ENCODE peak calls at places on chromosomes 1 and 21, in ten cellular contexts. One of them, this sample, is unnamed.

GRCh38 chr1:61441723-61442262 is 283.1 kb downstream of the TM2D1 start:
- DNase-seq in NCI-H2227 treated with DMSO at 0.1 percent for 48 hours: no peak
- DNase-seq in activated T-cell treated with anti-CD3 and anti-CD28 coated beads for 24 hours: no peak
- DNase-seq in spleen: no peak
- DNase-seq in mucosa of gallbladder: no peak
- DNase-seq in occipital lobe: no peak
- DNase-seq in renal cortical epithelial cell: peak
- DNase-seq in lower leg skin: no peak
- DNase-seq in NB4: no peak
- DNase-seq in D341Med: no peak
- DNase-seq in this sample: no peak

GRCh38 chr1:93722081-93723031 is 40.7 kb upstream of the BCAR3 start:
- DNase-seq in D341Med: no peak
- DNase-seq in NB4: no peak
- DNase-seq in occipital lobe: no peak
- DNase-seq in lower leg skin: no peak
- DNase-seq in mucosa of gallbladder: no peak
- DNase-seq in renal cortical epithelial cell: no peak
- DNase-seq in NCI-H2227 treated with DMSO at 0.1 percent for 48 hours: peak
- DNase-seq in activated T-cell treated with anti-CD3 and anti-CD28 coated beads for 24 hours: no peak
- DNase-seq in spleen: no peak
- DNase-seq in this sample: no peak

GRCh38 chr1:25854554-25854953 is 4.7 kb downstream of the AUNIP start:
- DNase-seq in occipital lobe: no peak
- DNase-seq in NB4: no peak
- DNase-seq in mucosa of gallbladder: no peak
- DNase-seq in D341Med: no peak
- DNase-seq in lower leg skin: no peak
- DNase-seq in activated T-cell treated with anti-CD3 and anti-CD28 coated beads for 24 hours: no peak
- DNase-seq in NCI-H2227 treated with DMSO at 0.1 percent for 48 hours: no peak
- DNase-seq in renal cortical epithelial cell: no peak
- DNase-seq in spleen: no peak
- DNase-seq in this sample: no peak

GRCh38 chr1:239819075-239819474 is 272.6 kb upstream of the FMN2 start:
- DNase-seq in NCI-H2227 treated with DMSO at 0.1 percent for 48 hours: no peak
- DNase-seq in spleen: no peak
- DNase-seq in NB4: peak
- DNase-seq in activated T-cell treated with anti-CD3 and anti-CD28 coated beads for 24 hours: no peak
- DNase-seq in mucosa of gallbladder: no peak
- DNase-seq in renal cortical epithelial cell: no peak
- DNase-seq in lower leg skin: no peak
- DNase-seq in occipital lobe: no peak
- DNase-seq in D341Med: no peak
- DNase-seq in this sample: no peak

GRCh38 chr1:178282949-178283367 is 189.1 kb downstream of the RASAL2 start:
- DNase-seq in occipital lobe: no peak
- DNase-seq in NB4: peak
- DNase-seq in NCI-H2227 treated with DMSO at 0.1 percent for 48 hours: peak
- DNase-seq in D341Med: no peak
- DNase-seq in mucosa of gallbladder: no peak
- DNase-seq in renal cortical epithelial cell: peak
- DNase-seq in activated T-cell treated with anti-CD3 and anti-CD28 coated beads for 24 hours: no peak
- DNase-seq in spleen: no peak
- DNase-seq in lower leg skin: no peak
- DNase-seq in this sample: peak

GRCh38 chr1:186566140-186566850 is 105.4 kb upstream of the PDC start:
- DNase-seq in D341Med: no peak
- DNase-seq in mucosa of gallbladder: no peak
- DNase-seq in NB4: no peak
- DNase-seq in NCI-H2227 treated with DMSO at 0.1 percent for 48 hours: no peak
- DNase-seq in activated T-cell treated with anti-CD3 and anti-CD28 coated beads for 24 hours: no peak
- DNase-seq in renal cortical epithelial cell: no peak
- DNase-seq in occipital lobe: no peak
- DNase-seq in spleen: no peak
- DNase-seq in lower leg skin: no peak
- DNase-seq in this sample: no peak

GRCh38 chr1:161792740-161793139 is 26.6 kb downstream of the ATF6 start:
- DNase-seq in lower leg skin: no peak
- DNase-seq in occipital lobe: no peak
- DNase-seq in NCI-H2227 treated with DMSO at 0.1 percent for 48 hours: peak
- DNase-seq in spleen: no peak
- DNase-seq in NB4: peak
- DNase-seq in mucosa of gallbladder: no peak
- DNase-seq in activated T-cell treated with anti-CD3 and anti-CD28 coated beads for 24 hours: no peak
- DNase-seq in D341Med: peak
- DNase-seq in renal cortical epithelial cell: peak
- DNase-seq in this sample: peak

GRCh38 chr1:224519874-224520273 is 85.3 kb upstream of the WDR26 start:
- DNase-seq in mucosa of gallbladder: no peak
- DNase-seq in lower leg skin: no peak
- DNase-seq in D341Med: no peak
- DNase-seq in NCI-H2227 treated with DMSO at 0.1 percent for 48 hours: no peak
- DNase-seq in activated T-cell treated with anti-CD3 and anti-CD28 coated beads for 24 hours: no peak
- DNase-seq in spleen: no peak
- DNase-seq in NB4: no peak
- DNase-seq in occipital lobe: no peak
- DNase-seq in renal cortical epithelial cell: no peak
- DNase-seq in this sample: no peak

GRCh38 chr21:33546076-33546475 is 3.2 kb downstream of the SON start:
- DNase-seq in occipital lobe: no peak
- DNase-seq in D341Med: no peak
- DNase-seq in activated T-cell treated with anti-CD3 and anti-CD28 coated beads for 24 hours: no peak
- DNase-seq in renal cortical epithelial cell: no peak
- DNase-seq in NB4: peak
- DNase-seq in mucosa of gallbladder: no peak
- DNase-seq in lower leg skin: no peak
- DNase-seq in NCI-H2227 treated with DMSO at 0.1 percent for 48 hours: no peak
- DNase-seq in spleen: no peak
- DNase-seq in this sample: peak